ENCODE peak calls at places on chromosomes 1 and 21, in seven cellular contexts. G is trophoblast cell, Z is heart left ventricle, R is uterus, X is SJSA1, Y is astrocyte, C is keratinocyte. N is an unnamed sample. For H3K27me3, the result is how much of the 10 kb centered on the place peaks cover.

GRCh38 chr1:38047603-38048146 is 1.1 kb upstream of the POU3F1 start:
- DNase-seq in G (no peak), Z (no peak), R (no peak), X (no peak), Y (peak), C (no peak), N (no peak)

GRCh38 chr1:231931846-231932454 is 305.4 kb downstream of the DISC1 start:
- DNase-seq in G (peak), Z (no peak), R (no peak), X (no peak), Y (no peak), C (no peak), N (no peak)

GRCh38 chr1:156795787-156796186 is 20.9 kb downstream of the SH2D2A start:
- DNase-seq in G (no peak), Z (no peak), R (no peak), X (no peak), Y (peak), C (no peak), N (no peak)

GRCh38 chr1:108570128-108570527 is 10.2 kb downstream of the EEIG2 start:
- DNase-seq in G (peak), Z (no peak), R (no peak), X (no peak), Y (no peak), C (no peak), N (no peak)

GRCh38 chr1:59415286-59415850 is 118.5 kb downstream of the FGGY start:
- DNase-seq in G (no peak), Z (no peak), R (no peak), X (no peak), Y (no peak), C (no peak), N (no peak)

GRCh38 chr1:9084883-9085282 is 15.4 kb upstream of the SLC2A5 start:
- DNase-seq in G (peak), Z (peak), R (no peak), X (no peak), Y (no peak), C (no peak), N (peak)

GRCh38 chr1:202976633-202977032 is 9.6 kb upstream of the CYB5R1 start:
- DNase-seq in G (no peak), Z (no peak), R (no peak), X (no peak), Y (no peak), C (no peak), N (no peak)

GRCh38 chr21:32475162-32475812 is 62.8 kb downstream of the EVA1C start:
- DNase-seq in G (peak), Z (no peak), R (no peak), X (no peak), Y (peak), C (no peak), N (no peak)

GRCh38 chr1:29519733-29520132 is 283.4 kb downstream of the PTPRU start:
- DNase-seq in G (no peak), Z (no peak), R (no peak), X (no peak), Y (peak), C (no peak), N (no peak)

GRCh38 chr21:38148046-38148445 is 108.7 kb upstream of the KCNJ15 start:
- DNase-seq in G (peak), Z (no peak), R (no peak), X (no peak), Y (no peak), C (no peak), N (no peak)

GRCh38 chr1:75996196-75996595 is 64.0 kb upstream of the ASB17 start:
- DNase-seq in G (peak), Z (no peak), R (no peak), X (no peak), Y (peak), C (no peak), N (no peak)

GRCh38 chr1:200301152-200301551 is 108.7 kb downstream of the ZNF281 start:
- DNase-seq in G (no peak), Z (no peak), R (no peak), X (no peak), Y (no peak), C (no peak), N (no peak)

GRCh38 chr1:83516369-83516768 is 482.6 kb downstream of the TTLL7 start:
- DNase-seq in G (no peak), Z (no peak), R (no peak), X (peak), Y (no peak), C (no peak), N (no peak)

GRCh38 chr1:6099787-6100765 is 54.4 kb downstream of the KCNAB2 start:
- DNase-seq in G (no peak), Z (no peak), R (no peak), X (no peak), Y (no peak), C (no peak), N (peak)

GRCh38 chr1:213135572-213135971 is 84.5 kb downstream of the RPS6KC1 start:
- DNase-seq in G (no peak), Z (no peak), R (no peak), X (no peak), Y (no peak), C (no peak), N (no peak)

GRCh38 chr1:182869241-182869666 is 30.1 kb downstream of the DHX9 start:
- DNase-seq in G (no peak), Z (no peak), R (no peak), X (no peak), Y (no peak), C (no peak), N (no peak)

GRCh38 chr1:116179398-116179797 is 68.2 kb downstream of the MAB21L3 start:
- DNase-seq in G (peak), Z (no peak), R (no peak), X (no peak), Y (no peak), C (no peak), N (no peak)

GRCh38 chr1:101238041-101238515 is 1.3 kb downstream of the S1PR1 start:
- DNase-seq in G (no peak), Z (no peak), R (no peak), X (no peak), Y (no peak), C (no peak), N (peak)

GRCh38 chr1:159188375-159188788 is 16.3 kb upstream of the ACKR1 start:
- DNase-seq in G (no peak), Z (peak), R (peak), X (no peak), Y (peak), C (no peak), N (peak)

GRCh38 chr1:25009675-25010262 is 79.7 kb upstream of the RUNX3 start:
- DNase-seq in G (no peak), Z (no peak), R (no peak), X (no peak), Y (no peak), C (no peak), N (no peak)

GRCh38 chr1:91755176-91755575 is 130.8 kb downstream of the TGFBR3 start:
- DNase-seq in G (no peak), Z (no peak), R (peak), X (no peak), Y (no peak), C (no peak), N (peak)

GRCh38 chr1:13996334-13996733 is 296.3 kb downstream of the PRDM2 start:
- DNase-seq in G (no peak), Z (no peak), R (no peak), X (no peak), Y (no peak), C (no peak), N (no peak)

GRCh38 chr21:45530423-45531113 is 11.7 kb downstream of the SLC19A1 start:
- DNase-seq in G (no peak), Z (no peak), R (no peak), X (no peak), Y (no peak), C (no peak), N (peak)

GRCh38 chr21:44370027-44370735 is 16.8 kb downstream of the TRPM2 start:
- DNase-seq in G (peak), Z (no peak), R (no peak), X (peak), Y (peak), C (no peak), N (no peak)

GRCh38 chr1:44808063-44808937 is at the start of gene BTBD19:
- DNase-seq in G (peak), Z (peak), R (peak), X (peak), Y (peak), C (no peak), N (peak)

GRCh38 chr1:169866577-169866976 is 27.1 kb downstream of the SCYL3 start:
- DNase-seq in G (no peak), Z (no peak), R (no peak), X (no peak), Y (no peak), C (no peak), N (no peak)

GRCh38 chr1:22252248-22252647 is 109.4 kb upstream of the WNT4 start:
- DNase-seq in G (no peak), Z (no peak), R (no peak), X (no peak), Y (no peak), C (no peak), N (no peak)

GRCh38 chr1:168287237-168287664 is 6.6 kb downstream of the TBX19 start:
- DNase-seq in G (no peak), Z (no peak), R (no peak), X (peak), Y (peak), C (no peak), N (no peak)

GRCh38 chr1:204829133-204829532 is 41.5 kb upstream of the NFASC start:
- DNase-seq in G (no peak), Z (no peak), R (no peak), X (no peak), Y (no peak), C (no peak), N (peak)

GRCh38 chr1:60878323-60878722 is 204.0 kb upstream of the NFIA start:
- DNase-seq in G (peak), Z (no peak), R (no peak), X (no peak), Y (no peak), C (peak), N (no peak)

GRCh38 chr1:228166170-228166936 is 749 bp downstream of the IBA57 start:
- DNase-seq in G (peak), Z (peak), R (no peak), X (peak), Y (peak), C (no peak), N (no peak)

GRCh38 chr1:225482489-225482950 is 54.7 kb upstream of the LBR start:
- DNase-seq in G (peak), Z (no peak), R (no peak), X (no peak), Y (peak), C (no peak), N (no peak)

GRCh38 chr1:110292327-110292741 is 46.8 kb upstream of the RBM15 start:
- DNase-seq in G (no peak), Z (no peak), R (no peak), X (no peak), Y (no peak), C (no peak), N (no peak)

GRCh38 chr1:161046574-161047167 is 894 bp upstream of the USF1 start:
- DNase-seq in G (peak), Z (no peak), R (no peak), X (no peak), Y (no peak), C (no peak), N (no peak)

GRCh38 chr1:87034351-87034750 is 119.9 kb downstream of the HS2ST1 start:
- DNase-seq in G (no peak), Z (no peak), R (no peak), X (no peak), Y (no peak), C (no peak), N (no peak)

GRCh38 chr1:220307528-220308100 is 35.4 kb upstream of the RAB3GAP2 start:
- DNase-seq in G (no peak), Z (no peak), R (no peak), X (no peak), Y (no peak), C (no peak), N (no peak)

GRCh38 chr1:92277105-92277504 is 21.7 kb downstream of the GLMN start:
- DNase-seq in G (no peak), Z (no peak), R (no peak), X (no peak), Y (peak), C (no peak), N (no peak)

DNA sequence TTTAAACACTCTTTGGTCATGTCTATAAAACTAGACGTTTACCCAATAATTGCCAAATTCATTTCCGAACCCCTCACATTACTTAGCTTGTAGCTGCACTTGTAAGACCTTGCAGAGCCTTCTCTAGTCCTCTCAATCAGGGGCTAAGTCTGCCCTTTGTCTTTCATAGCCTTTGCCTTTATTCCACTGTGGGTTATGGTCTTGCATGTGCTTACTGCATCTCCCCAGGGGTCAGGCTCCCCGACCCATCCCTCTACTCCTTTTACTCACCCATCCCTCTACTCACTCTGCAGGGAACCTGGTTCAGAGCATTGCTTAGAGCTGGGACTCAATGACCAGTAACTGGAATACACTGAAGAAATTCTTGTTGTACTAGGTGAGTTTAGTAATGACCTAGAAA is 235.4 kb downstream of the PCP4 start:
- DNase-seq in G (no peak), Z (no peak), R (no peak), X (no peak), Y (no peak), C (no peak), N (no peak)
- H3K27ac ChIP-seq in G (no peak), Z (no peak), R (no peak), X (no peak), Y (no peak), C (no peak), N (no peak)

GRCh38 chr21:36703123-36703522 is 4.2 kb downstream of the SIM2 start:
- DNase-seq in G (no peak), Z (no peak), R (no peak), X (no peak), Y (no peak), C (no peak), N (no peak)
- H3K27me3 ChIP-seq in G (half or more), Z (half or more), R (under half), X (under half), Y (half or more), C (half or more), N (under half)

GRCh38 chr1:17745564-17745955 is 9.6 kb upstream of the ACTL8 start:
- DNase-seq in G (no peak), Z (no peak), R (no peak), X (no peak), Y (no peak), C (no peak), N (no peak)
- H3K4me3 ChIP-seq in G (no peak), Z (no peak), R (no peak), X (no peak), Y (no peak), C (no peak), N (no peak)

GRCh38 chr1:11964656-11965055 is 15.6 kb upstream of the MFN2 start:
- DNase-seq in G (no peak), Z (no peak), R (no peak), X (no peak), Y (no peak), C (no peak), N (no peak)

GRCh38 chr1:11967028-11967547 is 13.2 kb upstream of the MFN2 start:
- DNase-seq in G (peak), Z (no peak), R (peak), X (no peak), Y (no peak), C (no peak), N (no peak)

GRCh38 chr1:11970441-11971185 is 9.6 kb upstream of the MFN2 start:
- DNase-seq in G (peak), Z (no peak), R (no peak), X (no peak), Y (no peak), C (no peak), N (no peak)
- H3K27ac ChIP-seq in G (no peak), Z (no peak), R (no peak), X (no peak), Y (no peak), C (no peak), N (no peak)

GRCh38 chr1:40818264-40818961 is 34.8 kb downstream of the KCNQ4 start:
- DNase-seq in G (peak), Z (peak), R (peak), X (no peak), Y (no peak), C (peak), N (peak)
- H3K27me3 ChIP-seq in G (under half), Z (under half), R (under half), X (under half), Y (under half), C (under half), N (under half)

DNA sequence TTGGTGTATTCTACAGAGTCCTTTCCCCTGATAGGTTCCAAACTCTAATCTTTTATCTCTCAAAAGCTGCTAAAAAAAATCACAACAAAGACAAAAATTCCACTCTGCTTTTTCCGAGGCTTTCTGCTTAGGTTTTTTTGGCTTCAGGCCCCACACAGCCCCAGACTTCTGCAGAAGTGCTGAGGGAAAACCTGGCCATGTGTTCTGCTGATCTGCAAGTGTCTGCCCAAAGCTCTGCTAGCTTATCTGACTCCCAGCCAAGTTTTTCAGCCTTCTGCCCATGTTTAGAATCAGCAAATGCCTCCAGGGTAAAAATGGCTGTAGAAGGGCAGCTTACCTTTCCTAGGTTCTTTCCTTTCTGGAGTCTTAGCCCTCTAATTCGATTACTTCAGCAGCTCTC is 28.4 kb downstream of the DISP3 start:
- DNase-seq in G (no peak), Z (no peak), R (no peak), X (no peak), Y (no peak), C (no peak), N (no peak)
- H3K4me3 ChIP-seq in G (no peak), Z (no peak), R (no peak), X (no peak), Y (no peak), C (no peak), N (no peak)

DNA sequence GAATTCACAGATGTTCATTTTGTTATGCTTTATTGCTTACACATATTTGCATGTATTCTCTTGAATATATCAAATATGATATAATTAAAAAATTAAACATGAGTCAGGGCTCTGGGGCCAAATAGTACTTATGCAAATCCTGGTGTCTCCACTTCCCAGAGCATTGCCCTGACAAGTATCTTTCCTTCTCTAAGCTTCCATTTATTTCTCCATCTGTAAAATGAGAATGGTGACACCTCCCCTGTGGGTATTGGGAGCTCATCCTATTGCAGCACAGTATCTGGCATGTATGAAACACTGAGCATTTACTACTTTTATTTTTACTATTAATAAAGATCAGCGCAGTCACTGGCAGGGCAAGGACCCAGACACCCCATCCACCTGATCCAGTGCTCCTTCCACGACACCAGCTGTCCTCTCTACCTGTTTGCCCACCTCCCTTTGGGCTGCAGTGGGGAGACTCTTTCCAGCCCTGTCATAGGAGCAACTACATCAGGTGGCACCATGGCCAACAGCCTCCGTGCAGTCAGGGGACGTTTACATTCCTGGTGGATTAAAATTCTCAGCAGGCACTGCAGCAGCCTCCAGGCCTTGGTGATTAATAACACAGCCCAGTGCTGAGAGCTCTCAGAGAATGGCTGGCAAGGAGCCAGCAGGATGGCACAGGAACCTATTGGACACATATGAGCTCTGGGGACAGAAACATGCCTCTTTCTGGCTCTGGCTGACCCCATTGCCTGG is 113.0 kb downstream of the DMRTB1 start:
- DNase-seq in G (no peak), Z (no peak), R (peak), X (peak), Y (peak), C (peak), N (no peak)
- H3K27ac ChIP-seq in G (no peak), Z (no peak), R (no peak), X (no peak), Y (no peak), C (no peak), N (no peak)

DNA sequence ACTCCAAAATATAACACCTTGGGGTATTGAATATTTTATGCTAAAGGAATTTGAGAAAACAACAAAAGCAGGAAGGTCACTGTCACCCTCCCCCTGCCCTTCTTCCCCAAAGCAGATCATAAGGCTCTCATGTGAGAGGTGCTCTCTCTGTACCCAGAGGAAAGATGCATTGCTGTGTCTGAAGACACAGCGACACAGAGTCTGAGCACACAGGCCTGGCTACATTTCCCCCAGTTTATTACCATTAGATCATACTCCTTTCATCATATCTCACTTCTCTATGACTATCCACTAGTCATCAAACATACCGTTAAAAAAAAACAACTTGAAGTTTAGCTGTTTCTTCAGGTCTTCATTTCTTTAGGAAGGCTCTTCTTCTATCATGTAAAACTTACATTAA is 127.1 kb downstream of the PPIAL4G start:
- DNase-seq in G (peak), Z (no peak), R (no peak), X (no peak), Y (no peak), C (no peak), N (no peak)
- H3K27me3 ChIP-seq in G (under half), Z (half or more), R (under half), X (under half), Y (under half), C (under half), N (under half)